ENCODE peak calls at places on chromosomes 1 and 21, in ten cellular contexts. D, V, J, S, H, A, Z, T, R and N are unnamed samples.

GRCh38 chr1:36123357-36123756 is 1.7 kb downstream of the COL8A2 start:
- DNase-seq in Z (no peak), T (no peak), V (no peak), H (peak), R (no peak), D (no peak), S (peak), J (no peak), A (no peak), N (peak)

GRCh38 chr21:45613881-45614280 is 29.6 kb upstream of the PCBP3 start:
- DNase-seq in J (no peak), H (no peak), R (no peak), D (no peak), A (no peak), T (no peak), S (no peak), Z (no peak), V (no peak), N (no peak)

GRCh38 chr1:173113015-173113741 is 62.4 kb upstream of the TNFSF18 start:
- DNase-seq in H (no peak), T (no peak), Z (no peak), S (no peak), A (no peak), V (no peak), J (peak), R (no peak), D (no peak), N (no peak)

GRCh38 chr1:159054427-159054826 is 22.1 kb downstream of the AIM2 start:
- DNase-seq in A (no peak), V (no peak), R (no peak), S (no peak), T (no peak), H (no peak), D (no peak), J (peak), Z (no peak), N (no peak)

GRCh38 chr21:38170705-38171682 is 85.8 kb upstream of the KCNJ15 start:
- DNase-seq in A (no peak), V (no peak), T (no peak), Z (no peak), J (no peak), D (no peak), R (no peak), S (no peak), H (no peak), N (no peak)

GRCh38 chr1:7224081-7224534 is 438.9 kb downstream of the CAMTA1 start:
- DNase-seq in S (no peak), A (no peak), J (no peak), D (no peak), H (no peak), T (no peak), R (no peak), Z (no peak), V (no peak), N (no peak)

GRCh38 chr1:202807367-202807925 is 775 bp downstream of the KDM5B start:
- DNase-seq in V (peak), T (peak), A (peak), R (peak), J (no peak), S (peak), H (peak), D (peak), Z (peak), N (no peak)

GRCh38 chr1:234186037-234186688 is 187.1 kb upstream of the COA6 start:
- DNase-seq in T (no peak), Z (no peak), S (no peak), V (no peak), A (no peak), R (no peak), D (peak), H (no peak), J (no peak), N (no peak)

GRCh38 chr1:26020390-26020789 is 1.2 kb upstream of the EXTL1 start:
- DNase-seq in Z (no peak), D (no peak), T (no peak), S (no peak), A (no peak), J (no peak), V (no peak), H (no peak), R (no peak), N (no peak)

GRCh38 chr1:162908780-162909179 is 47.8 kb upstream of the CCDC190 start:
- DNase-seq in S (no peak), T (no peak), J (no peak), Z (no peak), A (no peak), H (no peak), V (no peak), R (no peak), D (no peak), N (no peak)

GRCh38 chr1:31549807-31550620 is 26.3 kb upstream of the TINAGL1 start:
- DNase-seq in J (peak), R (no peak), Z (no peak), A (no peak), T (no peak), D (no peak), S (no peak), V (no peak), H (peak), N (no peak)

GRCh38 chr1:9235123-9235513 is 544 bp downstream of the H6PD start:
- DNase-seq in A (no peak), J (peak), V (peak), Z (no peak), T (no peak), D (no peak), H (no peak), R (no peak), S (no peak), N (peak)

GRCh38 chr1:227304665-227305064 is 13.6 kb downstream of the CDC42BPA start:
- DNase-seq in V (no peak), D (no peak), R (no peak), T (no peak), H (no peak), J (no peak), S (no peak), Z (no peak), A (no peak), N (no peak)

GRCh38 chr1:184163674-184164470 is 112.3 kb downstream of the TSEN15 start:
- DNase-seq in S (no peak), J (peak), D (no peak), H (peak), Z (no peak), R (no peak), V (no peak), A (no peak), T (no peak), N (no peak)

GRCh38 chr1:94395748-94396309 is 22.4 kb upstream of the ABCD3 start:
- DNase-seq in A (no peak), Z (no peak), J (no peak), S (no peak), D (no peak), T (no peak), V (no peak), R (no peak), H (no peak), N (no peak)

GRCh38 chr1:155977607-155978324 is 581 bp downstream of the ARHGEF2 start:
- DNase-seq in T (peak), A (peak), V (peak), H (no peak), S (peak), R (no peak), J (no peak), Z (peak), D (peak), N (peak)

GRCh38 chr1:26887125-26887524 is 3.0 kb downstream of the GPN2 start:
- DNase-seq in V (no peak), R (no peak), D (no peak), H (peak), S (no peak), J (no peak), A (no peak), T (no peak), Z (no peak), N (no peak)

GRCh38 chr1:9691108-9691445 is 39.5 kb downstream of the PIK3CD start:
- DNase-seq in J (no peak), S (no peak), V (no peak), R (no peak), T (no peak), Z (no peak), D (no peak), H (no peak), A (no peak), N (no peak)

GRCh38 chr1:114153051-114153620 is 533 bp downstream of the SYT6 start:
- DNase-seq in J (no peak), Z (no peak), H (no peak), D (no peak), A (no peak), S (no peak), T (no peak), R (no peak), V (no peak), N (no peak)

GRCh38 chr1:66353207-66353606 is 180.7 kb upstream of the SGIP1 start:
- DNase-seq in J (no peak), S (peak), D (no peak), T (no peak), R (no peak), Z (no peak), A (no peak), H (no peak), V (no peak), N (no peak)

GRCh38 chr1:53733975-53734649 is 4.9 kb downstream of the GLIS1 start:
- DNase-seq in D (no peak), Z (no peak), S (no peak), J (no peak), V (no peak), R (no peak), A (no peak), T (no peak), H (no peak), N (no peak)

GRCh38 chr1:233295775-233296322 is 324 bp upstream of the PCNX2 start:
- DNase-seq in T (no peak), V (no peak), R (no peak), Z (no peak), S (no peak), D (no peak), A (peak), J (no peak), H (peak), N (no peak)

GRCh38 chr1:228174482-228175315 is 9.1 kb downstream of the IBA57 start:
- DNase-seq in J (peak), H (no peak), A (no peak), S (no peak), T (peak), Z (peak), V (peak), R (no peak), D (no peak), N (no peak)

GRCh38 chr1:63350320-63350719 is 17.1 kb upstream of the ALG6 start:
- DNase-seq in D (no peak), V (no peak), Z (no peak), R (no peak), H (no peak), A (no peak), J (no peak), T (no peak), S (no peak), N (no peak)

GRCh38 chr1:212119397-212119837 is 83.9 kb downstream of the DTL start:
- DNase-seq in R (no peak), T (no peak), J (no peak), H (no peak), D (no peak), A (no peak), Z (no peak), V (peak), S (no peak), N (no peak)

GRCh38 chr1:18243503-18244175 is 136.0 kb downstream of the IGSF21 start:
- DNase-seq in Z (no peak), T (no peak), H (no peak), D (no peak), R (no peak), S (no peak), J (no peak), V (no peak), A (no peak), N (no peak)

GRCh38 chr1:119516680-119517079 is 9.7 kb downstream of the HSD3B1 start:
- DNase-seq in J (no peak), T (no peak), A (no peak), V (no peak), R (no peak), D (no peak), Z (no peak), H (no peak), S (no peak), N (no peak)